ENCODE peak calls at places on chromosomes 13 and 19, in five cellular contexts. One of them, this sample, is unnamed.

GRCh38 chr13:27273658-27274425 is 3.2 kb downstream of the RASL11A start:
- DNase-seq in thoracic aorta: peak
- DNase-seq in upper lobe of right lung: no peak
- DNase-seq in DND-41: no peak
- DNase-seq in upper lobe of left lung: no peak
- DNase-seq in this sample: no peak

GRCh38 chr19:2271516-2272103 is 10.4 kb downstream of the PEAK3 start:
- DNase-seq in DND-41: no peak
- DNase-seq in upper lobe of left lung: peak
- DNase-seq in thoracic aorta: no peak
- DNase-seq in upper lobe of right lung: peak
- DNase-seq in this sample: no peak

GRCh38 chr13:41196620-41197019 is 2.3 kb upstream of the KBTBD7 start:
- DNase-seq in DND-41: no peak
- DNase-seq in upper lobe of right lung: no peak
- DNase-seq in thoracic aorta: no peak
- DNase-seq in upper lobe of left lung: no peak
- DNase-seq in this sample: no peak

GRCh38 chr19:12726988-12727316 is 3.2 kb upstream of the TNPO2 start:
- DNase-seq in thoracic aorta: no peak
- DNase-seq in upper lobe of left lung: no peak
- DNase-seq in DND-41: no peak
- DNase-seq in upper lobe of right lung: no peak
- DNase-seq in this sample: no peak

GRCh38 chr19:50668416-50669318 is 19.4 kb downstream of the C19orf81 start:
- DNase-seq in thoracic aorta: no peak
- DNase-seq in upper lobe of right lung: no peak
- DNase-seq in upper lobe of left lung: no peak
- DNase-seq in DND-41: no peak
- DNase-seq in this sample: no peak

GRCh38 chr19:53160350-53160749 is 1.5 kb upstream of the ZNF347 start:
- DNase-seq in thoracic aorta: no peak
- DNase-seq in upper lobe of left lung: no peak
- DNase-seq in DND-41: no peak
- DNase-seq in upper lobe of right lung: no peak
- DNase-seq in this sample: no peak

GRCh38 chr13:48496271-48496670 is 36.6 kb downstream of the RCBTB2 start:
- DNase-seq in upper lobe of right lung: no peak
- DNase-seq in DND-41: no peak
- DNase-seq in thoracic aorta: no peak
- DNase-seq in upper lobe of left lung: no peak
- DNase-seq in this sample: no peak

GRCh38 chr13:75478659-75479058 is 3.3 kb downstream of the TBC1D4 start:
- DNase-seq in upper lobe of right lung: no peak
- DNase-seq in upper lobe of left lung: no peak
- DNase-seq in thoracic aorta: no peak
- DNase-seq in DND-41: no peak
- DNase-seq in this sample: no peak

GRCh38 chr19:5718032-5718578 is 1.8 kb downstream of the LONP1 start:
- DNase-seq in DND-41: no peak
- DNase-seq in thoracic aorta: no peak
- DNase-seq in upper lobe of left lung: no peak
- DNase-seq in upper lobe of right lung: no peak
- DNase-seq in this sample: no peak

GRCh38 chr19:29804493-29804892 is 7.3 kb upstream of the CCNE1 start:
- DNase-seq in upper lobe of right lung: no peak
- DNase-seq in DND-41: no peak
- DNase-seq in upper lobe of left lung: no peak
- DNase-seq in thoracic aorta: no peak
- DNase-seq in this sample: no peak

GRCh38 chr19:35754365-35755139 is 2.3 kb downstream of the HSPB6 start:
- DNase-seq in thoracic aorta: no peak
- DNase-seq in upper lobe of right lung: no peak
- DNase-seq in DND-41: no peak
- DNase-seq in upper lobe of left lung: no peak
- DNase-seq in this sample: no peak

GRCh38 chr13:84126671-84127171 is 244.4 kb upstream of the SLITRK1 start:
- DNase-seq in upper lobe of left lung: peak
- DNase-seq in upper lobe of right lung: no peak
- DNase-seq in DND-41: peak
- DNase-seq in thoracic aorta: no peak
- DNase-seq in this sample: no peak

GRCh38 chr13:99312493-99312883 is 5.3 kb upstream of the GPR183 start:
- DNase-seq in thoracic aorta: no peak
- DNase-seq in DND-41: no peak
- DNase-seq in upper lobe of right lung: peak
- DNase-seq in upper lobe of left lung: no peak
- DNase-seq in this sample: no peak

GRCh38 chr13:50999641-51000040 is 90.0 kb downstream of the RNASEH2B start:
- DNase-seq in upper lobe of right lung: no peak
- DNase-seq in upper lobe of left lung: no peak
- DNase-seq in thoracic aorta: no peak
- DNase-seq in DND-41: no peak
- DNase-seq in this sample: no peak

GRCh38 chr13:106083620-106084350 is 451.7 kb downstream of the EFNB2 start:
- DNase-seq in thoracic aorta: no peak
- DNase-seq in DND-41: no peak
- DNase-seq in upper lobe of left lung: no peak
- DNase-seq in upper lobe of right lung: no peak
- DNase-seq in this sample: no peak

GRCh38 chr19:44566984-44567383 is 37.5 kb upstream of the CEACAM20 start:
- DNase-seq in upper lobe of right lung: no peak
- DNase-seq in DND-41: no peak
- DNase-seq in thoracic aorta: no peak
- DNase-seq in upper lobe of left lung: no peak
- DNase-seq in this sample: no peak

DNA sequence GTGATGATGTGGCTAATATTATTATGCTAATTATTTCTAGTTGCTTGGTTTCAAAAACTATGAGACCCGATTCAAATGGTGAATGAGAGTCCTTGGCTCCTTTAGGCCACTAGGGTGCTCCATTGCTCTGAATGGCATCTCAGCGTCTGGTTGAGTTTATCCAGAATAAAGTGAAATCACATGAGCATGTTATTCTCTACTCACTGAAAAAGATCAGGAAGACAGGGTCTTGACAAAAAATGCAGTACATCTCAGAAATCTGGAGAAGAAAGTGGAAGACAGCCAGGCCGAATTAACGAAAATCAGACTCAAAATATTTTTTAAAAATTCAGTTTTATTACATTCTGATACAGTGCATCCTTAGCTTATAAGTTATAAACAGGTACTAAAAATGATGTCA is 516.2 kb downstream of the MYO16 start:
- DNase-seq in upper lobe of right lung: no peak
- DNase-seq in thoracic aorta: no peak
- DNase-seq in DND-41: peak
- DNase-seq in upper lobe of left lung: no peak
- DNase-seq in this sample: peak
- TF ChIP-seq CTCF in upper lobe of right lung: peak
- TF ChIP-seq CTCF in thoracic aorta: peak
- TF ChIP-seq CTCF in DND-41: peak
- TF ChIP-seq CTCF in upper lobe of left lung: peak
- TF ChIP-seq CTCF in this sample: peak

GRCh38 chr19:21677696-21678418 is 89.5 kb downstream of the ZNF100 start:
- DNase-seq in upper lobe of left lung: peak
- DNase-seq in thoracic aorta: no peak
- DNase-seq in DND-41: peak
- DNase-seq in upper lobe of right lung: no peak
- DNase-seq in this sample: no peak
- TF ChIP-seq CTCF in upper lobe of left lung: no peak
- TF ChIP-seq CTCF in thoracic aorta: no peak
- TF ChIP-seq CTCF in DND-41: peak
- TF ChIP-seq CTCF in upper lobe of right lung: no peak
- TF ChIP-seq CTCF in this sample: no peak

GRCh38 chr19:31553112-31553843 is 204.0 kb upstream of the TSHZ3 start:
- DNase-seq in upper lobe of left lung: no peak
- DNase-seq in upper lobe of right lung: no peak
- DNase-seq in thoracic aorta: no peak
- DNase-seq in DND-41: peak
- DNase-seq in this sample: no peak

GRCh38 chr19:31553844-31554215 is 204.6 kb upstream of the TSHZ3 start:
- DNase-seq in upper lobe of left lung: no peak
- DNase-seq in DND-41: no peak
- DNase-seq in thoracic aorta: no peak
- DNase-seq in upper lobe of right lung: no peak
- DNase-seq in this sample: no peak

GRCh38 chr19:31545766-31546165 is 196.5 kb upstream of the TSHZ3 start:
- DNase-seq in upper lobe of right lung: no peak
- DNase-seq in DND-41: no peak
- DNase-seq in upper lobe of left lung: no peak
- DNase-seq in thoracic aorta: no peak
- DNase-seq in this sample: no peak

GRCh38 chr19:31546561-31546960 is 197.3 kb upstream of the TSHZ3 start:
- DNase-seq in upper lobe of left lung: no peak
- DNase-seq in DND-41: no peak
- DNase-seq in thoracic aorta: no peak
- DNase-seq in upper lobe of right lung: no peak
- DNase-seq in this sample: no peak

DNA sequence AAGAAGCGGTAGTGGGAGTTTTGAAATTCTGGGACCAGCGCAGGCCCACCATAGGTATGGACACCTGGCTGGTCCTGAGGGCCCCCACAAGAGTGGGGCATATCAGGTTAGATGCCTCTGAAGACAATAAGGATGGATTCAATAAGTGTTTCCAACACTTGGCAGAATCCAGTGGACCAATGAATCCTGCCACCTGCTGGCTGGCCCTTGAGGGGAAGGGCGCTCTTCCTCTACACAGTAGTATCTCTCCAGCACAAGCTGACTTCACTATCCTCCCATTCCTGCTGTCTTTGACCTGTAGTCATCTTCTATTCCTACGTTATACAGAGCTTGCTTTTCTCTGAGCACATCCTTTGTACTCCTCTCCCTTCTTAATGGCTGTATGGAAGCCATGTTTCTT is 199.7 kb upstream of the TSHZ3 start:
- DNase-seq in upper lobe of right lung: no peak
- DNase-seq in upper lobe of left lung: no peak
- DNase-seq in thoracic aorta: no peak
- DNase-seq in DND-41: peak
- DNase-seq in this sample: no peak
- TF ChIP-seq CTCF in upper lobe of right lung: peak
- TF ChIP-seq CTCF in upper lobe of left lung: no peak
- TF ChIP-seq CTCF in thoracic aorta: no peak
- TF ChIP-seq CTCF in DND-41: peak
- TF ChIP-seq CTCF in this sample: peak

DNA sequence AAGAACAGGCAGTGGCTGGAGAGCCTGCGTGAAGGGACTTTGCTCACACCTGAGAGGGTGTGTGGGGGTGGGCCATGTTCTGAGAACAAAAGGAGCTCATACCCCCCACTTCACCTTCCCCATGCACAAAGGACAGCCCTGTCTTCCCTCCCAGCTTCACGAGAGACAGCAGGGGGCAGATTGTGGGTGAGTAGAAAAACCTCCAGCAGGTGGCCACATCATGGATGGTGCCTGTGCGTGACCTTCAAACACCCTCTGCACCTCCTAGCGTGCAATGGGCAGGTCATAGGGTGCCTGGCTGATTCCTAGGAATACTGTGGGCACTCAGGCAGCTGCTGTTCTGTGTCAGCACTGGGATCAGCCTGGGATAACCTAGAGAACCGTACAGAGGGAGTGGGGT is 36.3 kb upstream of the PSG9 start:
- DNase-seq in upper lobe of left lung: no peak
- DNase-seq in DND-41: no peak
- DNase-seq in upper lobe of right lung: no peak
- DNase-seq in thoracic aorta: no peak
- DNase-seq in this sample: no peak
- TF ChIP-seq CTCF in upper lobe of left lung: no peak
- TF ChIP-seq CTCF in DND-41: no peak
- TF ChIP-seq CTCF in upper lobe of right lung: no peak
- TF ChIP-seq CTCF in thoracic aorta: no peak
- TF ChIP-seq CTCF in this sample: no peak

DNA sequence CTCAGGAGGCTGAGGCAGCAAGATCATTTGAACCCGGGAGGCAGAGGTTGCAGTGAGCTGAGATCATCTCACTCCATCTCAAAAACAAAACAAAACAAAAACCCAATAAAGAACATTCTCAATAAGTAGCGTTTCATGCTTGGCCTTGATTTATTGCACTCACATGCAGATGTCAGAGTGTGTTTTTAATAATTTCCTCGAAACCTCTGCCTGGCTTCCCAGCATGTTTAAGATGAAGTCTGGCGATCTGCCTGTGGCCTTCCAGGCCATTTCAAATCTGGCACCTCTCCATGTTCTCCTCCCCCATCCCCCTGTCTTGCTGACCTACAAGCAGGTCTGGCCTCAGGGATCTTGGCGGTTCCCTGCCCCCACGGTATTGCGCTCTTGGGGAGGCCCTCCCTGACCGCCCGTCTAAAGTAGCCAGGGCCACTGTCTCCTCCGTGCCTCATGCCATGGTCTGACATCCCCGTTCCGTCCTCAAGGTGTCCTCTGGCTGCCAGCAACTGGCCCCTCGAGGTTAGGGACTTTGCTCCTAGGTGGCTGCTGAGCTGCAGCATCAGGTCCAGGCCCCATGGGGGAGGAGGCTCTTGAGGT is 1.6 kb downstream of the WDR88 start:
- DNase-seq in upper lobe of left lung: no peak
- DNase-seq in DND-41: no peak
- DNase-seq in upper lobe of right lung: no peak
- DNase-seq in thoracic aorta: no peak
- DNase-seq in this sample: no peak
- TF ChIP-seq CTCF in upper lobe of left lung: no peak
- TF ChIP-seq CTCF in DND-41: no peak
- TF ChIP-seq CTCF in upper lobe of right lung: no peak
- TF ChIP-seq CTCF in thoracic aorta: no peak
- TF ChIP-seq CTCF in this sample: no peak

DNA sequence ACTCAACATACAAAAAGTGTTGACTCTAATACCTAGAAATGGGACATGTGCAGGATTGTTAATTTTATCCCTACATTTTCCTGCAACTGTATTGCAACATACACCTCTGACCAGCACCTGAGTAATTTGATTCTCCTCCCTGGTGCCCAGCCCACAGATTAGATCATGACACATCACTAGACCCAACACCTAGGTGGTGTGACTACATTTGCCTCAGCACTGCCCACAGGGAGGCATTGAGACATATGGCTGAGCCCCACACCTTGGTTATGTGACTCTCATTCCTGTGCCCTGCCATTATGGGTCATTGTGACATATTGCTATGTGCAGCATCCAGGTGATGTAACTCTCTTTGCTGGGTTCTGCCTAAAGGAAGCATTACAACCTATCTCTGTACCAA is 13.2 kb upstream of the ZNF254 start:
- DNase-seq in thoracic aorta: no peak
- DNase-seq in upper lobe of left lung: no peak
- DNase-seq in DND-41: no peak
- DNase-seq in upper lobe of right lung: no peak
- DNase-seq in this sample: no peak
- TF ChIP-seq CTCF in thoracic aorta: no peak
- TF ChIP-seq CTCF in upper lobe of left lung: no peak
- TF ChIP-seq CTCF in DND-41: no peak
- TF ChIP-seq CTCF in upper lobe of right lung: no peak
- TF ChIP-seq CTCF in this sample: no peak

DNA sequence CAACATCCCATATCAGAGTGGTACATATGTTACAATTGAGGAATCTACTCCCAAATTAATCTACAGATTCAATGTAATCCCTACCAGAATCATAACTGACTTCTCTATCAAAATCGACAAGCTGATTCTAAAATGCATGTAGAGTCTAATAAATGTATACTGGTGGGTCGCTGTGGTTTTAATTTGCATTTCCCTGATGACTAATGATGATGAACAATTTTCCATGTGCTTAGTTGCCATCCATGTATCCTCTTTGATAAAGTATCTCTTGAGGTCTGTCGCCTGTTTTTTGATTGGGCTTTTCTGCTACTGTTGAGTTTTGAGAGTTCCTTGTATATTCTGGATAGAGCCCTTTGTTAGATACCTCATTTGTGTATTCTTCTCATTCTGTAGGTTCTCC is 43.8 kb downstream of the KLF12 start:
- DNase-seq in upper lobe of left lung: no peak
- DNase-seq in thoracic aorta: no peak
- DNase-seq in DND-41: no peak
- DNase-seq in upper lobe of right lung: no peak
- DNase-seq in this sample: no peak
- TF ChIP-seq CTCF in upper lobe of left lung: no peak
- TF ChIP-seq CTCF in thoracic aorta: no peak
- TF ChIP-seq CTCF in DND-41: no peak
- TF ChIP-seq CTCF in upper lobe of right lung: no peak
- TF ChIP-seq CTCF in this sample: no peak

This sample was measured in neural crest cell.